ENCODE peak calls at places on chromosomes 11 and 22, in four cellular contexts. C, F, O and S are unnamed samples.

GRCh38 chr22:24003887-24004286 is 1.4 kb downstream of the GSTT4 start:
- DNase-seq in C (no peak), F (no peak), O (peak; percentile 69), S (no peak)

GRCh38 chr22:25362215-25362882 is 142.9 kb downstream of the CRYBB2 start:
- DNase-seq in C (peak; percentile 67), F (peak; percentile 33), O (peak; percentile 77), S (no peak)

GRCh38 chr11:76067099-76067498 is 139.2 kb downstream of the WNT11 start:
- DNase-seq in C (no peak), F (no peak), O (no peak), S (no peak)

GRCh38 chr11:12413141-12414055 is 36.0 kb downstream of the PARVA start:
- DNase-seq in C (no peak), F (no peak), O (no peak), S (no peak)

GRCh38 chr11:71914127-71914526 is 14.3 kb downstream of the XNDC1N start:
- DNase-seq in C (no peak), F (no peak), O (no peak), S (no peak)

GRCh38 chr11:12321217-12321937 is 56.0 kb upstream of the PARVA start:
- DNase-seq in C (no peak), F (no peak), O (no peak), S (no peak)

GRCh38 chr11:16881766-16882165 is 132.4 kb downstream of the PLEKHA7 start:
- DNase-seq in C (no peak), F (no peak), O (no peak), S (no peak)

GRCh38 chr22:27866136-27867091 is 52.6 kb downstream of the PITPNB start:
- DNase-seq in C (no peak), F (peak; percentile 80), O (peak; percentile 89), S (no peak)

GRCh38 chr11:95977534-95978174 is 53.7 kb upstream of the MTMR2 start:
- DNase-seq in C (no peak), F (no peak), O (no peak), S (no peak)

GRCh38 chr11:46279393-46280099 is 2.1 kb downstream of the CREB3L1 start:
- DNase-seq in C (no peak), F (peak; percentile 77), O (peak; percentile 91), S (no peak)

GRCh38 chr22:28856095-28856455 is 27.3 kb upstream of the ZNRF3 start:
- DNase-seq in C (no peak), F (no peak), O (no peak), S (no peak)

DNA sequence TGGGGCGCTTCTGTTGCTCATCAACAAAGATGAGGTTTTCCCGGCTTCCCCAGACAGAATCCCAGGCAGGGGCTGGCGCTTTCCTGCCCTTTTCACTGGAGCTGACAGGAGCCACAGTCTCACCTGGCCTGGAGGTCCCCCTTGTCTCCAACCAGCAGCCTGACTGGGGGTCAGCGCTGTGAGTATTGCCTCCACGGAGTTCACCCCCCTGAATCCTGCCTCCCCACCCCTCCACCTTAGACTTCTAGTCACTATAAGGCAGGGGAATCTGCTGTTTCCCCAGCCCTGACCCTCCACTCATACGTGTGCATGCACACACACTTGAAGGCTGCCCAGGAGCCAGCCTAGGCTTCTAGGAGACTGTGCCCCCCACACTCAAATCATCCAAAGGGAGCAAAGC is 58.8 kb upstream of the LYVE1 start:
- DNase-seq in C (no peak), F (no peak), O (no peak), S (no peak)
- H3K27ac ChIP-seq in C (no peak overlapping the region), F (peak overlapping the region; percentile 78), O (peak overlapping the region; percentile 71), S (peak overlapping the region; percentile 74)

DNA sequence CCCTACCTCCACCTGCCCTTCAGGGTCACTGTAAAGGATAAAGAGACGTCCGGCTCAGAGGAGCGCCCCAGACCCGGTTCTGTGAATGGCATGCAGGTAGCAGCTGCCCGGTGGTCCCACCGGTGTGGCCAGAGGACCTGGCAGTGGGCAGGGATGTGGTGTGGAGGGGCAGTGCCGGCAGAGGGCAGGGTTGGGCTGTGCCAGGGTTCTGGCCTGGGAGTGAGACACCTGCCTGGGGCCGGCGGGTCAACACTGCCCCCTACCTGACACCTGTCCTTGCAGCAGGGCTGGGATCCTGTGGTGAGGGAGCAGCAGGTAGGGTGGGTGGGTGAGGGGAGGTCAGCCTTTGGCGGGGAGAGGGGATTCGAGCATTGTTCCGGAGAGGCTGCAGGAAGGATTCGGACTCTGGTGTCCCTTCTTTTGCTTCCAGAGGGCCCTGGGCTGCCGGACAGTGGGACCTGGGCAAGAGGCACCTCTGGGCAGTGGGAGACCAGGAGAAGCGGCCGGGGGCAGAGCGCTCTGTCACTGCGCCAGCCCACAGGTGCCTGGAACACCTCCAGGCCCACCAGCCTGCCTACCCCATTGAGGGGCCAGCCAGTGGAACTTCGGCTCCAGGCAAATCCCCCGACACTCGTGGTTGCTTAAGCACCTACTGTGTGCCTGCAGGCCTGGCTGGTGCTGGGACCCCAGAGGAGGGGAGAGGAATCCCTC is 1.6 kb upstream of the PHLDA2 start:
- DNase-seq in C (peak; percentile 24), F (no peak), O (peak; percentile 71), S (no peak)
- H3K4me3 ChIP-seq in C (no peak overlapping the region), F (peak overlapping the region; percentile 38), O (peak overlapping the region; percentile 53), S (peak overlapping the region; percentile 62)

DNA sequence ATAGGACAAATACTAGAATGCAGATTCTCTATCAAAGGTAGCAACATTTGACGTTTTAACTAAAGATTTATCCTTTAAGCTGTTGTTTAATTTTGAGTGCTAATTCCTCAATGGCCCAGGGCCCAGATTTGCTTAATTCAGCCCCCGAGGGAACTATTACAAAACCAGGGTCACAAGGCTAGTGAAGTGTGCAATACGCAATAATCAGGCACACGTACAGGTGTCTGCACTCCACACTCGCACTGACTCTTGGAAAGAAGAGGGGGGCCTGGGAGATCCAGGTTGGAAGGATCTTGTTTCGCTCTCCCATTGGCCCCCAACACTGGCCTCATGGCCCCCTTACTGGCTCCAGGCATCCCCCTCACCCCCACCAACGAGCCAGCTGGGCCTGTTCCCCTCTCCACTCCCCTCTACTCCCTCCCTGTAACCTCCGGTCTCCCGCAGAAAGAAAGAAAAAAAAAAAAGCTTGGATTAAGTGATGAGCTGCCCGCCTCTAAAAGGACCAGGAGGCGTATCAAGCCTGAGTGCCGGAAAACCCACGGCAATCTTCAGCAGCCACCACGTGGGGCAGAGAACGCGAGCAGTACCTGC is 2.2 kb upstream of the KIRREL3 start:
- DNase-seq in C (no peak), F (no peak), O (no peak), S (no peak)
- H3K27ac ChIP-seq in C (no peak overlapping the region), F (no peak overlapping the region), O (no peak overlapping the region), S (no peak overlapping the region)

DNA sequence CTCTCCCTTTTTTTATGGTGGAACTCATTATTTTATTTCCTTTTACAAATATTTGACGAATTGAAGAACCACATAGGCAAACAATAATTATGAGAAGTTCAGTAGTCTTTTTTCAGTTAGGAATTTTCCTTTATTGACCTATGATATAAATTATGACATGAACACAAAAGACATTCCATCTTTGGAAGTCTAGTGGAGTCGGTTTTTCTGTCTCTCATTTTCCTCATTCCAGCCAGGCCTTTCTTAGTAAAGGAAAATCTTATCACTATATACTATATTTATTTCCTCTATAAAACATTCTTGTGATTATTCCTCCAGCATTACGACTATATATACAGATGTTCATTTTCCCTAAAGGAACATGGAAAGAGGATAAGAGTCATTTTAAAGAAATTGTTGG is 1046.1 kb downstream of the DLG2 start:
- DNase-seq in C (no peak), F (no peak), O (no peak), S (no peak)
- H3K4me3 ChIP-seq in C (no peak overlapping the region), F (no peak overlapping the region), O (no peak overlapping the region), S (no peak overlapping the region)

DNA sequence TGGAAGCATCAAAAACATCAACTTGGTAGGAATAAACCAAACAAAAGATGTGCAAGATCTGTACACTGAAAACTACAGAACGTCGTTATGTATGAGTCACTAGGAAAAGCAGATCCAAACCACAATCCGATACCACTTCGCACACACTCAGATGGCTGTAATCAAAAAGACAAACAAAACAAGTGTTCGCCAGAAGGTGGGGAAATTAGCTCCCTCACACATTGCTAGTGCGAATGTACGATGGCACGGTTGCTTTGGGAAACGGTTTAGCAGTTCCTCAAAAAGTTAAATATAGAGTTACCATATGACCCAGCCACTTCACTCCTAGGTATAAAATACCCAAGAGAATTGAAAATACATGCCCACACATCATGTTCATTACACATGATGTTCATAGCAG is 14.8 kb upstream of the CARD10 start:
- DNase-seq in C (no peak), F (no peak), O (no peak), S (no peak)
- H3K27ac ChIP-seq in C (no peak overlapping the region), F (no peak overlapping the region), O (no peak overlapping the region), S (no peak overlapping the region)

DNA sequence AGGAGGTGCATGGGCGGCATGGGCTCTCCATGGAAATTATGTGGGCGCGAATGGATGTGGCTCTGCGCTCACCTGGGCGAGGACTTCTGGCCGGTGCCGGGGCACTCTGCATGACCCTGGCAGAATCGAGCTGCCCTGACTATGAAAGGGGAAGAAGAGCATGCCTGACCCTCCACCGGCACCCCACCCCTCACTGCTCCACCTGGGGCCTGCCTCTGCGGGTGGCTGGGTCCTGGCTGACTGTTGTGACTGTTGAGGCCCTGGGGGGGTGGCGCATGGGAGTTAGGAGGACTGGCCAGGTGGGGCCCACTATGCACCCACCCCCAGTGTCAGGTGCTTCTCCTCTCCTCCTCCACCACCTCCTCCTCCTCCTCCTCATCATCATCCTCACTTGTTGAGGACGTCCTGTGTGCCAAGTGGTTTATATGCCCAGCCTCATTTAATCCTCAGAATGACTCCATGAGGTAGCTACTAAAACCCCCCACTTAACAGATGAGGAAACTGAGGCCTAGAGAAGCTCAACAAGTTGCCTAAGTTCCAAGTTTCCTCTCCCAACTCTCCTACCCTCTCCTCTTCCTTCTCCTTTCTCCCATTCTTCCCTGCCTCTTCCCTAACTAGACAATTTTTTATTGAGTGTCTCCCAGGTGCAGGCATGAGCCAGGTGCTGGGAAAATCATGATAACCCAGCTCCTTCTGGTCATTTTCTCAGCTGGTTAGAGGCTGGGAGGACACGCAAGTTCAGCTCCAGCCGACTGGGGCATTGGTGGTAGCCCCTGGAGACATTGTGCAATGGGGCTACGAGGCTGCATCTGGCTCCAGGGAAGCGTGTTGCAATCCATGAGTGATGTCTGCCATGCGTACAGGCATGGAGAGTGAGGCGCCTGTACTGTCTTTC is 2.3 kb downstream of the MYEOV start:
- DNase-seq in C (no peak), F (no peak), O (peak; percentile 82), S (no peak)
- H3K4me3 ChIP-seq in C (no peak overlapping the region), F (no peak overlapping the region), O (no peak overlapping the region), S (peak overlapping the region; percentile 33)